ENCODE peak calls at places on chromosome X, in seven cellular contexts. I, O, A, Y, B, J and H are unnamed samples. For H3K36me3, H3K4me1 and H3K27me3, the result is how much of the 10 kb centered on the place peaks cover.

GRCh38 chrX:110418857-110419249 is 60.2 kb downstream of the RTL9 start:
- DNase-seq in I (peak), O (no peak), A (no peak), Y (no peak), B (peak), J (no peak), H (no peak)

GRCh38 chrX:130560558-130560957 is 158.8 kb downstream of the RBMX2 start:
- DNase-seq in I (no peak), O (no peak), A (no peak), Y (no peak), B (no peak), J (no peak), H (no peak)

GRCh38 chrX:118226060-118226428 is 109.4 kb upstream of the KLHL13 start:
- DNase-seq in I (peak), O (no peak), A (no peak), Y (peak), B (peak), J (no peak), H (no peak)

GRCh38 chrX:30153881-30154260 is 61.5 kb upstream of the MAGEB2 start:
- DNase-seq in I (peak), O (no peak), A (no peak), Y (no peak), B (peak), J (no peak), H (no peak)

GRCh38 chrX:56745019-56745418 is 16.0 kb downstream of the NBDY start:
- DNase-seq in I (peak), O (no peak), A (no peak), Y (no peak), B (peak), J (no peak), H (no peak)

GRCh38 chrX:119272882-119273806 is 37.1 kb downstream of the PGRMC1 start:
- DNase-seq in I (peak), O (no peak), A (peak), Y (no peak), B (peak), J (no peak), H (peak)

GRCh38 chrX:44299177-44299576 is 44.3 kb downstream of the EFHC2 start:
- DNase-seq in I (no peak), O (no peak), A (no peak), Y (no peak), B (peak), J (no peak), H (no peak)

GRCh38 chrX:1389181-1389992 is 2.5 kb downstream of the SLC25A6 start:
- DNase-seq in I (no peak), O (peak), A (peak), Y (no peak), B (no peak), J (no peak), H (peak)

GRCh38 chrX:53412441-53412840 is 10.0 kb downstream of the SMC1A start:
- DNase-seq in I (no peak), O (no peak), A (no peak), Y (no peak), B (no peak), J (no peak), H (no peak)
- H3K36me3 ChIP-seq in I (under half), O (under half), A (half or more), Y (under half), B (under half), J (under half), H (under half)

GRCh38 chrX:136202889-136203288 is 48.3 kb downstream of the MAP7D3 start:
- DNase-seq in I (peak), O (no peak), A (no peak), Y (no peak), B (peak), J (no peak), H (no peak)

GRCh38 chrX:136199365-136199764 is 51.8 kb downstream of the MAP7D3 start:
- DNase-seq in I (no peak), O (no peak), A (no peak), Y (no peak), B (peak), J (no peak), H (no peak)

GRCh38 chrX:136198678-136199243 is 51.4 kb downstream of the FHL1 start:
- DNase-seq in I (no peak), O (no peak), A (no peak), Y (no peak), B (no peak), J (no peak), H (no peak)

GRCh38 chrX:136201601-136202000 is 49.6 kb downstream of the MAP7D3 start:
- DNase-seq in I (no peak), O (no peak), A (no peak), Y (no peak), B (no peak), J (no peak), H (no peak)

DNA sequence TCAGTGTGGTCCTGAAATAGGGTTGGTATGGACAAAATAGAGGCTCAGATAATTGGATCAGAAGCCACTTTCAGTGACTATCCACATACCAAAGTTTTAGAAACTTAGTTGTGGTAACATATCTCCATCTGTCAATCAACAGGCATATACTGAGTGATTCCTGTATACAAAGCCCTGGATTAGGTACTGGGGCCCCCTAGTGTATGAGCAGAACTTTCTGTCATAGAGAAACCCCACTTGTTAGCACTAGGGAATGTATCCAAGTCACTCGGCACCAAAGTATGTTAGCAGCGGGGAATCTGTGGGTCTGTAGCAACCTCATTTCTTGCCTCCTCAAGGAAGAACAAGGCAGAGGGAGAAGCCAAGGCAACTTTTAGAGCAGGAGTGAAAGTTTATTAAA is 50.7 kb downstream of the MAP7D3 start:
- DNase-seq in I (peak), O (no peak), A (no peak), Y (peak), B (peak), J (no peak), H (no peak)
- H3K4me1 ChIP-seq in I (under half), O (under half), A (under half), Y (under half), B (under half), J (under half), H (under half)

GRCh38 chrX:12891167-12891566 is 15.3 kb upstream of the TLR8 start:
- DNase-seq in I (no peak), O (no peak), A (no peak), Y (no peak), B (no peak), J (no peak), H (no peak)
- H3K27me3 ChIP-seq in I (under half), O (under half), A (under half), Y (under half), B (under half), J (under half), H (under half)

DNA sequence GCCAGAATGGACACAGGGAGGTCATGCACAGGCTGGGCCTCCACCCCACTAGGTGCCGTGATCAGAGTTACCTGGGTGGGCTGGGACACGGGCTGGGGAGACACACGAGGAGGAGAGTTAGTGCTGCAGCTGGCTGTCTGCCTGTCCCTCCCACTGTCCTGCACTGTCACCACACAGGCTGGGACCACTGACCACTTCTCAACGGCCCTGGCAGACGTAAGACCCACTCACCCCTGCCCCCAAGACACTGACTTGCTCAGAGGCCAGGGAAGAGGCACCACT is 10.9 kb upstream of the RENBP start:
- DNase-seq in I (no peak), O (no peak), A (no peak), Y (no peak), B (no peak), J (no peak), H (no peak)
- H3K36me3 ChIP-seq in I (under half), O (half or more), A (half or more), Y (under half), B (under half), J (under half), H (under half)

DNA sequence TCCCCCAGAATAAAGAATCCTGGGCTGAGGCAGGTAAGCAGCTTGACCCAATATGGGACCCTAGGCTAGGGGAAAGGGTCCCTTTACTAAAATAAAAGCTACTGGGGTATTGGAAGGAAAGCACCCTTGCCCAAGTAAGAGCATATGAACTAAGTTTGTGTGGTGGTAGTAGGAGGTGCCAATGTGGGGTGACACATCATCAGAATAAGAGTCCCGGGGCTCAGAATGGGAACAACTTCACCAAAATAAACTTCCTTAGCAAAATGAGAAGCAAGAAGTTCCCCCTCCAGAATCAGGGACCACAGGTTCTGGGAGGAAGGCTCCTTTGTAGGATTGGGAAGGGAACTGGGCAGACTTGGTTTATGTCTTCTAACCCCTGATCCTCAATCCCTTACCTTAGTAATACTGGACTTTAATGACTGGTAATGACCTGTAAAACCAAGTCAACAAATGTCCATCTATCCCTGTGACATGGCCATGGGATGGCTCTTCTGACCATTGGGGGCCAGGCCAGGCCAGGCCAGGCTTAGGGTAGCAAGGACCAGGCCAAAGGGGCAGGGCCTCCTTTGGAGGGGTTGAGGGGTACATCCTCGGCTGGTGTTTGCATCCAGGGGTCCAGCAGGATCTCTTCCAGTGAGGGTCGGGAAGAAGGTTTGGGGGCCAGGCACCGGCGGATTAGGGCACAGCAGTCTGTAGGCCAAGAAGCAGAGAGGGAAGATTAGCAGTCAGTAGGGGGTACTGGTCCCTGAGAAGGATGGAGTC is 2.3 kb upstream of the SLC35A2 start:
- DNase-seq in I (no peak), O (no peak), A (no peak), Y (no peak), B (no peak), J (no peak), H (no peak)
- H3K4me1 ChIP-seq in I (under half), O (under half), A (under half), Y (under half), B (under half), J (under half), H (under half)

GRCh38 chrX:153645151-153645550 is 1.9 kb upstream of the DUSP9 start:
- DNase-seq in I (no peak), O (no peak), A (no peak), Y (no peak), B (no peak), J (no peak), H (peak)

GRCh38 chrX:153645921-153646481 is 1.0 kb upstream of the DUSP9 start:
- DNase-seq in I (no peak), O (no peak), A (peak), Y (peak), B (no peak), J (no peak), H (no peak)

GRCh38 chrX:153642655-153643430 is 4.2 kb upstream of the DUSP9 start:
- DNase-seq in I (no peak), O (no peak), A (no peak), Y (no peak), B (no peak), J (no peak), H (peak)

GRCh38 chrX:153643431-153644351 is 3.3 kb upstream of the DUSP9 start:
- DNase-seq in I (peak), O (no peak), A (no peak), Y (peak), B (no peak), J (no peak), H (peak)

GRCh38 chrX:153644356-153645125 is 2.5 kb upstream of the DUSP9 start:
- DNase-seq in I (no peak), O (peak), A (no peak), Y (peak), B (no peak), J (no peak), H (peak)
- H3K27me3 ChIP-seq in I (under half), O (under half), A (half or more), Y (under half), B (under half), J (under half), H (under half)

GRCh38 chrX:13764284-13764683 is 29.7 kb downstream of the OFD1 start:
- DNase-seq in I (no peak), O (no peak), A (no peak), Y (no peak), B (no peak), J (no peak), H (no peak)
- H3K36me3 ChIP-seq in I (under half), O (under half), A (half or more), Y (under half), B (under half), J (under half), H (under half)

DNA sequence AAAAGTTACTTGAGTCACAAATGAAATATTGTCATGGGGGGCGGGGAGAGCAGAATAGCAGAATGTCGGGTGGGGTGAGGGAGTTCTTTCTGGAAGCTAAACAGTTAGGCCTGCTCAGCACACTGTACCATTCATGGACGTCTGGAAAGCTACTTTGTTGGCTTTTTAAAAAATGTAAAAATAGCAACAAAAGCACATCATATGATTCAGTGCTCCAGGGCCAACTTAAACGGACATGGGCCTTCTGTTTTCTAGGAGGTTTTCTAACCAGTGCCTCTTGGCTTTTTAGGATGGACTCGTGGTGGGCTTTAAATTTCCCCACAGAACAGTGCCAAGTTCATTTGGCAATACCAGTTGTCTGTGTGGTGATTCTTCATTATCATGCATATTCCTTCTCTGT is 57.4 kb upstream of the CLCN4 start:
- DNase-seq in I (no peak), O (no peak), A (no peak), Y (no peak), B (no peak), J (no peak), H (no peak)
- H3K4me1 ChIP-seq in I (under half), O (under half), A (under half), Y (under half), B (under half), J (under half), H (under half)

GRCh38 chrX:71909956-71910355 is 689 bp upstream of the NHSL2 start:
- DNase-seq in I (peak), O (no peak), A (no peak), Y (no peak), B (no peak), J (no peak), H (no peak)
- H3K27me3 ChIP-seq in I (under half), O (under half), A (under half), Y (under half), B (under half), J (under half), H (under half)